ENCODE peak calls at places on chromosomes 5 and 9, in four cellular contexts. One of them, this sample, is unnamed.

GRCh38 chr5:757346-757930 is 27.1 kb downstream of the ZDHHC11B start:
- DNase-seq in fibroblast of the aortic adventitia: no peak
- DNase-seq in lower leg skin: no peak
- DNase-seq in omental fat pad: no peak
- DNase-seq in this sample: no peak

GRCh38 chr5:132010645-132011560 is 555 bp downstream of the ACSL6 start:
- DNase-seq in fibroblast of the aortic adventitia: no peak
- DNase-seq in lower leg skin: no peak
- DNase-seq in omental fat pad: no peak
- DNase-seq in this sample: peak

GRCh38 chr9:129722913-129723312 is 29.9 kb downstream of the PTGES start:
- DNase-seq in fibroblast of the aortic adventitia: no peak
- DNase-seq in lower leg skin: no peak
- DNase-seq in omental fat pad: no peak
- DNase-seq in this sample: no peak

GRCh38 chr5:1208743-1209551 is 7.6 kb downstream of the SLC6A19 start:
- DNase-seq in fibroblast of the aortic adventitia: peak
- DNase-seq in lower leg skin: no peak
- DNase-seq in omental fat pad: no peak
- DNase-seq in this sample: no peak

GRCh38 chr5:147699496-147700088 is 82.9 kb downstream of the JAKMIP2 start:
- DNase-seq in fibroblast of the aortic adventitia: no peak
- DNase-seq in lower leg skin: no peak
- DNase-seq in omental fat pad: no peak
- DNase-seq in this sample: no peak

GRCh38 chr9:82488702-82489578 is 500.4 kb downstream of the SPATA31D1 start:
- DNase-seq in fibroblast of the aortic adventitia: peak
- DNase-seq in lower leg skin: peak
- DNase-seq in omental fat pad: no peak
- DNase-seq in this sample: no peak

GRCh38 chr5:108966910-108967309 is 219.2 kb downstream of the FER start:
- DNase-seq in fibroblast of the aortic adventitia: no peak
- DNase-seq in lower leg skin: no peak
- DNase-seq in omental fat pad: no peak
- DNase-seq in this sample: no peak

GRCh38 chr9:36152741-36153438 is 16.3 kb upstream of the CCIN start:
- DNase-seq in fibroblast of the aortic adventitia: no peak
- DNase-seq in lower leg skin: no peak
- DNase-seq in omental fat pad: no peak
- DNase-seq in this sample: no peak

GRCh38 chr5:132011561-132012384 is at the start of gene ACSL6:
- DNase-seq in fibroblast of the aortic adventitia: no peak
- DNase-seq in lower leg skin: no peak
- DNase-seq in omental fat pad: no peak
- DNase-seq in this sample: peak

GRCh38 chr5:56075361-56075760 is 80.6 kb upstream of the IL6ST start:
- DNase-seq in fibroblast of the aortic adventitia: peak
- DNase-seq in lower leg skin: peak
- DNase-seq in omental fat pad: no peak
- DNase-seq in this sample: no peak

GRCh38 chr9:126755325-126755875 is 49.4 kb upstream of the ZBTB43 start:
- DNase-seq in fibroblast of the aortic adventitia: no peak
- DNase-seq in lower leg skin: no peak
- DNase-seq in omental fat pad: no peak
- DNase-seq in this sample: no peak

GRCh38 chr5:40570408-40571129 is 109.1 kb upstream of the PTGER4 start:
- DNase-seq in fibroblast of the aortic adventitia: peak
- DNase-seq in lower leg skin: no peak
- DNase-seq in omental fat pad: no peak
- DNase-seq in this sample: no peak

GRCh38 chr9:94656190-94656589 is 16.9 kb upstream of the FBP1 start:
- DNase-seq in fibroblast of the aortic adventitia: no peak
- DNase-seq in lower leg skin: no peak
- DNase-seq in omental fat pad: no peak
- DNase-seq in this sample: no peak

GRCh38 chr9:121999556-121999955 is 93.6 kb downstream of the TTLL11 start:
- DNase-seq in fibroblast of the aortic adventitia: no peak
- DNase-seq in lower leg skin: no peak
- DNase-seq in omental fat pad: no peak
- DNase-seq in this sample: no peak

GRCh38 chr5:165029471-165029870 is 1524.1 kb downstream of the MAT2B start:
- DNase-seq in fibroblast of the aortic adventitia: no peak
- DNase-seq in lower leg skin: peak
- DNase-seq in omental fat pad: no peak
- DNase-seq in this sample: no peak

GRCh38 chr5:34656001-34656699 is at the start of gene RAI14:
- DNase-seq in fibroblast of the aortic adventitia: peak
- DNase-seq in lower leg skin: peak
- DNase-seq in omental fat pad: peak
- DNase-seq in this sample: peak

DNA sequence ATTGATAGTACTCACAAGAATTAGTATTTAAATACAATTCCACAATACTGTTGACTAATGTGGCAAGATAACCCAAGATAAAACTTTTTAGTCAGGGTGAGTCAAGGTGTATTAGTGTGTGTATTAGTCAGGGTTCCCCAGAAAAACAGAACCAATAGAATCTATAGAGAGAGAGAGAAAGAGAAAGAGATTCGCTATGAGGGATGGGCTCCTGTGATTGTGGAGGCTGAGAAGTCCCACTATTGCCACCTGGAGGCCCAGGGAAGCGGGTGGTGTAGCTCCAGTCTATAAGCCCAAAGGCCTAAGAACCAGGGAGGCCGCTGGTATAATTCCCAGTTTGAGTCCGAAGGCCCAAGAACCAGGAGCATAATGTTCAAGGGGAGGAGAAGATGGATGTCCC is 10.0 kb upstream of the SHISAL2B start:
- DNase-seq in fibroblast of the aortic adventitia: peak
- DNase-seq in lower leg skin: no peak
- DNase-seq in omental fat pad: no peak
- DNase-seq in this sample: no peak
- TF ChIP-seq CTCF in fibroblast of the aortic adventitia: peak
- TF ChIP-seq CTCF in lower leg skin: no peak
- TF ChIP-seq CTCF in omental fat pad: no peak
- TF ChIP-seq CTCF in this sample: no peak

DNA sequence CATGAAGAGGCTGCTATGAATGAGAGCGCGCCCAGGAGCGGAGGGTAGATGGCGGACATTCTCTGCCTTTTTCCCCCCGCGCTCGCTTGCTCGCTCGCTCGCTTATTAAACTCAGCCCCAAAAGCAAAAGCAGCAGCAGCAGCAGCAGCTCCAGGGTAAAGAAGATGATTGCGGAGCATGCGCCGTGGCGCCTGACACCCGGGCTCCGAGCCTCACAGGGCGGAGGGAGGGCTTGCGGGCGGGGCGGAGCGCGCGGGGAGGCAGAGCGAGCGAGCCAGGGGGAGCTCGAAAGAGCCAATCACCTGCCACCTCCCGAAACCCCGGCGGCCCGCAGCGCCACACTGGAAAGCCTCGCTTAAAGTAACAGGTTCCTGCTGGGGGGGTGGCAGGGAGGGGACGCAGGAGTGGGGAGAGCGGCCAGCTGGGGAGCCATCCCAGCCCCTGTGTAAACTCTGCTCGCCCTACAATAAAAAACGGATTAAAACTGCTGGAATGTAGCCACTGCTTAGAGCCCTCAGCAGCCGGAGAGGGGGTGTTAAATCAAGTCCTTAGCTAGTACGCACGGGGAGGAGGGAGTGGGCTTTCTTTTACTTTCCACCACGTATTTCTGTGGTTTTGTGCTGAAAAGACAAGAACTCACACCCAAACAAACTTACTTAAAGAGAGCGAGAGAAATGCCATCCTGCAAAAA is at the start of gene MLLT3:
- DNase-seq in fibroblast of the aortic adventitia: peak
- DNase-seq in lower leg skin: peak
- DNase-seq in omental fat pad: peak
- DNase-seq in this sample: peak
- TF ChIP-seq CTCF in fibroblast of the aortic adventitia: peak
- TF ChIP-seq CTCF in lower leg skin: no peak
- TF ChIP-seq CTCF in omental fat pad: no peak
- TF ChIP-seq CTCF in this sample: no peak

DNA sequence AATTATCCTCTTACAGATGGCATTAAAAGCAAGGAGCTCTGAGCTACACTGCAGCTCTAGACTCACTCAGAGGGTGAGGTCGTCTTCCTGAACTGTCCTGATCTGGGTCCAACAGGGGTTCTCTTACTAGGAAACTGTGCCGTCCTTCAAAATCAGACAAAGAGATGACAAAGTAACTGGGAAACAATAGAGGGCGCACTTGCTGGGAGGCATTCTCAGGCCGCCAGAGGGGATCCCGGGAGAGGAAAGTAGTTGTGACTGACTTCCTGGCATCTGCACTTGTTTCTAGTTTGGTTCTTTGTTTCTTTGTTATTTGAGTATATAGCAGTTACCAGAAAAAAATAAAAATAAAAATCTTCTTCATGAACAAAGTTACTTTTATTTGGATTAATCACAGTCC is 142.9 kb upstream of the MSX2 start:
- DNase-seq in fibroblast of the aortic adventitia: no peak
- DNase-seq in lower leg skin: no peak
- DNase-seq in omental fat pad: no peak
- DNase-seq in this sample: peak
- TF ChIP-seq CTCF in fibroblast of the aortic adventitia: no peak
- TF ChIP-seq CTCF in lower leg skin: no peak
- TF ChIP-seq CTCF in omental fat pad: no peak
- TF ChIP-seq CTCF in this sample: no peak

GRCh38 chr5:59092758-59093157 is 509.9 kb downstream of the RAB3C start:
- DNase-seq in fibroblast of the aortic adventitia: peak
- DNase-seq in lower leg skin: no peak
- DNase-seq in omental fat pad: no peak
- DNase-seq in this sample: no peak
- TF ChIP-seq CTCF in fibroblast of the aortic adventitia: no peak
- TF ChIP-seq CTCF in lower leg skin: no peak
- TF ChIP-seq CTCF in omental fat pad: no peak
- TF ChIP-seq CTCF in this sample: no peak

GRCh38 chr5:177487975-177488374 is 9.4 kb downstream of the PDLIM7 start:
- DNase-seq in fibroblast of the aortic adventitia: no peak
- DNase-seq in lower leg skin: no peak
- DNase-seq in omental fat pad: no peak
- DNase-seq in this sample: no peak
- TF ChIP-seq CTCF in fibroblast of the aortic adventitia: no peak
- TF ChIP-seq CTCF in lower leg skin: no peak
- TF ChIP-seq CTCF in omental fat pad: no peak
- TF ChIP-seq CTCF in this sample: no peak

This sample was measured in mesothelial cell of epicardium.